ENCODE peak calls at places on chromosome 9, in six cellular contexts. T is cardiac fibroblast, L is GM23338, Z is NB4, R is Calu3, J is AG04449. Q is an unnamed sample.

GRCh38 chr9:70682337-70682736 is 267.9 kb upstream of the KLF9 start:
- DNase-seq in T (no peak), L (no peak), Z (no peak), R (no peak), J (no peak), Q (no peak)

GRCh38 chr9:78680196-78680595 is 383.3 kb downstream of the PSAT1 start:
- DNase-seq in T (no peak), L (peak; percentile 13), Z (no peak), R (no peak), J (no peak), Q (no peak)

GRCh38 chr9:19975499-19975898 is 186.7 kb upstream of the SLC24A2 start:
- DNase-seq in T (no peak), L (no peak), Z (no peak), R (no peak), J (no peak), Q (no peak)

GRCh38 chr9:89505795-89506385 is 8.0 kb upstream of the SEMA4D start:
- DNase-seq in T (peak; percentile 7), L (no peak), Z (no peak), R (no peak), J (no peak), Q (no peak)

GRCh38 chr9:121206516-121207370 is 5.1 kb upstream of the RAB14 start:
- DNase-seq in T (peak; percentile 44), L (peak; percentile 32), Z (no peak), R (no peak), J (no peak), Q (no peak)

GRCh38 chr9:78927099-78927940 is 630.4 kb downstream of the PSAT1 start:
- DNase-seq in T (no peak), L (no peak), Z (no peak), R (no peak), J (no peak), Q (no peak)

GRCh38 chr9:76311576-76311975 is 82.7 kb downstream of the RFK start:
- DNase-seq in T (no peak), L (no peak), Z (no peak), R (no peak), J (no peak), Q (no peak)

GRCh38 chr9:72268961-72269360 is 96.0 kb downstream of the ZFAND5 start:
- DNase-seq in T (no peak), L (no peak), Z (no peak), R (no peak), J (no peak), Q (no peak)

GRCh38 chr9:5336683-5337082 is 3.0 kb downstream of the RLN1 start:
- DNase-seq in T (no peak), L (no peak), Z (no peak), R (no peak), J (no peak), Q (no peak)

GRCh38 chr9:74147906-74148305 is 349.2 kb upstream of the RORB start:
- DNase-seq in T (no peak), L (no peak), Z (no peak), R (no peak), J (no peak), Q (no peak)

GRCh38 chr9:138043061-138043410 is 165.5 kb downstream of the CACNA1B start:
- DNase-seq in T (no peak), L (no peak), Z (no peak), R (no peak), J (no peak), Q (no peak)

GRCh38 chr9:116409659-116410058 is 256.1 kb downstream of the PAPPA start:
- DNase-seq in T (no peak), L (no peak), Z (no peak), R (no peak), J (no peak), Q (no peak)

GRCh38 chr9:128540630-128541355 is 11.6 kb upstream of the SPTAN1 start:
- DNase-seq in T (peak; percentile 39), L (no peak), Z (peak; percentile 57), R (no peak), J (no peak), Q (no peak)

GRCh38 chr9:81417885-81418284 is 271.5 kb downstream of the TLE1 start:
- DNase-seq in T (no peak), L (no peak), Z (no peak), R (no peak), J (no peak), Q (no peak)

GRCh38 chr9:78438765-78439164 is 141.8 kb downstream of the PSAT1 start:
- DNase-seq in T (no peak), L (no peak), Z (no peak), R (no peak), J (no peak), Q (no peak)

GRCh38 chr9:110069326-110070248 is 138.4 kb downstream of the C9orf152 start:
- DNase-seq in T (peak; percentile 90), L (no peak), Z (no peak), R (peak; percentile 28), J (peak; percentile 76), Q (no peak)

GRCh38 chr9:133521122-133522072 is 3.4 kb downstream of the MYMK start:
- DNase-seq in T (no peak), L (no peak), Z (no peak), R (no peak), J (no peak), Q (no peak)

GRCh38 chr9:25205285-25205684 is 473.0 kb downstream of the TUSC1 start:
- DNase-seq in T (no peak), L (peak; percentile 57), Z (no peak), R (no peak), J (no peak), Q (no peak)

GRCh38 chr9:117073539-117074336 is 341.1 kb downstream of the ASTN2 start:
- DNase-seq in T (peak; percentile 27), L (peak; percentile 87), Z (peak; percentile 28), R (no peak), J (no peak), Q (peak; percentile 34)

GRCh38 chr9:28365736-28366135 is 792.5 kb upstream of the C9orf72 start:
- DNase-seq in T (no peak), L (no peak), Z (no peak), R (no peak), J (no peak), Q (no peak)

GRCh38 chr9:112755059-112755458 is 4.5 kb downstream of the SNX30 start:
- DNase-seq in T (peak; percentile 57), L (no peak), Z (peak; percentile 38), R (no peak), J (no peak), Q (no peak)

GRCh38 chr9:134807726-134808125 is 72.9 kb upstream of the FCN2 start:
- DNase-seq in T (peak; percentile 69), L (no peak), Z (no peak), R (no peak), J (peak; percentile 26), Q (no peak)

GRCh38 chr9:104871961-104872527 is 55.9 kb downstream of the ABCA1 start:
- DNase-seq in T (no peak), L (no peak), Z (no peak), R (no peak), J (no peak), Q (no peak)

GRCh38 chr9:129860653-129861446 is 25.6 kb downstream of the USP20 start:
- DNase-seq in T (no peak), L (no peak), Z (peak; percentile 62), R (no peak), J (no peak), Q (no peak)

GRCh38 chr9:97714435-97714834 is 17.3 kb upstream of the XPA start:
- DNase-seq in T (peak; percentile 28), L (no peak), Z (peak; percentile 36), R (peak; percentile 69), J (peak; percentile 54), Q (no peak)

GRCh38 chr9:130805510-130806387 is 29.3 kb upstream of the ABL1 start:
- DNase-seq in T (no peak), L (no peak), Z (peak; percentile 47), R (no peak), J (no peak), Q (no peak)

GRCh38 chr9:126299706-126300276 is 26.8 kb upstream of the MVB12B start:
- DNase-seq in T (peak; percentile 19), L (no peak), Z (no peak), R (no peak), J (no peak), Q (no peak)

GRCh38 chr9:96219615-96220257 is 82.2 kb downstream of the HSD17B3 start:
- DNase-seq in T (peak; percentile 43), L (peak; percentile 71), Z (peak; percentile 58), R (no peak), J (no peak), Q (no peak)
- TF ChIP-seq CTCF in T (peak; percentile 70), L (peak; percentile 74), Z (peak; percentile 57), R (peak; percentile 29), J (peak; percentile 82), Q (peak; percentile 12)

DNA sequence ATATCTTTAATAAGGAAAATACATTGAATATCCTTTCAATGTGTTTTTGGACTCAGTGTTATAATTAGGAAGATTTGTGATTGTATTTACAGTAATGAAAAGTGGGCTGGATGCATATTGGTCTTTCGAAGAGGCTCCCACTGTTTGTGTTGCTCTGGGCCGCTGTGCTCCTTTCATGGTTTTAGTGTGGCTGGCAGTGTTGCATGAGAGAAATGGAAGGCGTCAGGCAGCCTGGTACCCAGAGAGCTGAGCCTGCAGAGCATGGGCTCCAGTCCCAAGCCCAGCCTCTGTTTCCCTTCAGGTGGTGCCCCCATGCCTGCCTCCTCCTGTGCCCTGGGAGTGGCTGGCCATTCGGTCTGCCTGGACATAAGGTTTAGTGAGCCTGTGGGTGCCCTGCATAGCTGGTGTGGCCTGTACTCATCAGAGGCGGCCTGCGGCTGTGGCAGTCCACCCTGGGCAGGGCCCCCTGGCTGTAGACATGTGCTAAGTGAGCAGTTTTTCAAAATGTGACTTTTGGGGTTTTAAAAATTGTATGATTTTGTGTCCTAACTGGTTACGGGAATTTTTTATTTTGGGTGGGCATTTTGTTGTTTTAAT is 27.4 kb upstream of the FAM120AOS start:
- DNase-seq in T (no peak), L (no peak), Z (no peak), R (no peak), J (no peak), Q (no peak)
- TF ChIP-seq CTCF in T (no peak), L (peak; percentile 41), Z (no peak), R (no peak), J (no peak), Q (no peak)

GRCh38 chr9:82763631-82764030 is 299.3 kb downstream of the RASEF start:
- DNase-seq in T (no peak), L (peak; percentile 64), Z (no peak), R (no peak), J (no peak), Q (no peak)
- TF ChIP-seq CTCF in T (no peak), L (peak; percentile 40), Z (no peak), R (no peak), J (no peak), Q (no peak)

DNA sequence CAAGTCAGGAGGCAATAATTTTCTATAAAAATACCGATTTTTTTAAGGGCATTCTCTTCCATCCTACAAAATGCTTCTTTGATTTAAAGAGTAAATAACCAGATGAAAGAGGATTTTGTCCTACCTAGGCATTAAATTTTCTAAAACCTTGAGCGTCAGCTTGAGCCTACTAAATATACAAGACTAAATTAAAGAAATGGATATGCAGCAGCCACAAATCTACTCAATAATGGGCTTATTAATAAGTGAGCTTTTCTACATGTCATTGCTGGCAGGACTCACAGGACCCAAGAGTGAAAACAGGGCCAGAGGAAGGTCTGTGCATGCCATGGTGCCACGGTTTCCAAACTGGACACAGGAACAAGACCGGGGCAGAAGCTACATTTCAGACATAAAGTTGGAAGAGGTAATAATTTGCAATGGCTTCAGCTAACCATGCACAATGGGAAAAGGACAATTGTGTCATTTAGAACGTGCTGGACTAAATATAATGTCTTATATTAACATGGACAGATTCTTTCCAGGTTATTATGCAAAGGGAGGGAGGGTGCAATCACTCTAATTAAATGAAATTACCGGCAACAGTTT is 5.2 kb downstream of the WHRN start:
- DNase-seq in T (no peak), L (no peak), Z (no peak), R (no peak), J (no peak), Q (no peak)
- TF ChIP-seq CTCF in T (no peak), L (no peak), Z (no peak), R (no peak), J (no peak), Q (no peak)

GRCh38 chr9:18149457-18150011 is 324.4 kb upstream of the ADAMTSL1 start:
- DNase-seq in T (peak; percentile 19), L (no peak), Z (no peak), R (no peak), J (no peak), Q (no peak)
- TF ChIP-seq CTCF in T (no peak), L (no peak), Z (no peak), R (no peak), J (no peak), Q (peak; percentile 6)